ENCODE peak calls at places on chromosomes 4 and X, in six cellular contexts. A is endodermal cell, Q is mesenchymal stem cell, M is sigmoid colon, J is body of pancreas, D is heart right ventricle. H is an unnamed sample.

GRCh38 chr4:155094421-155094820 is 114.0 kb upstream of the NPY2R start:
- DNase-seq in M (no peak), D (no peak), A (no peak), J (no peak), Q (no peak), H (no peak)

GRCh38 chrX:22323541-22323940 is 50.8 kb downstream of the CBLL2 start:
- DNase-seq in D (no peak), M (no peak), A (no peak), J (no peak), Q (peak; percentile 66), H (no peak)

GRCh38 chrX:153635388-153635787 is 11.6 kb upstream of the DUSP9 start:
- DNase-seq in J (no peak), Q (no peak), A (peak; percentile 15), M (peak; percentile 44), D (no peak), H (no peak)

GRCh38 chrX:40952855-40953254 is 132.4 kb upstream of the USP9X start:
- DNase-seq in Q (peak; percentile 30), M (no peak), D (no peak), J (peak; percentile 3), A (no peak), H (no peak)

GRCh38 chrX:155755706-155756337 is 125.3 kb upstream of the VAMP7 start:
- DNase-seq in M (no peak), D (no peak), J (no peak), Q (no peak), A (no peak), H (no peak)

GRCh38 chrX:119726900-119727555 is 31.4 kb upstream of the SOWAHD start:
- DNase-seq in J (peak; percentile 1), Q (peak; percentile 24), D (no peak), M (no peak), A (no peak), H (no peak)

GRCh38 chr4:137635108-137635507 is 102.8 kb upstream of the PCDH18 start:
- DNase-seq in A (no peak), Q (peak; percentile 56), J (no peak), M (no peak), D (no peak), H (no peak)

GRCh38 chr4:139823746-139824145 is 158.1 kb downstream of the MGST2 start:
- DNase-seq in Q (no peak), M (no peak), D (no peak), J (no peak), A (no peak), H (no peak)

GRCh38 chrX:20118065-20118824 is 1.5 kb upstream of the MAP7D2 start:
- DNase-seq in Q (no peak), J (peak; percentile 62), A (no peak), M (no peak), D (no peak), H (no peak)

GRCh38 chrX:7889138-7889537 is 38.1 kb downstream of the PNPLA4 start:
- DNase-seq in A (no peak), Q (no peak), M (no peak), D (no peak), J (no peak), H (no peak)

GRCh38 chr4:169100656-169101055 is 90.6 kb upstream of the CBR4 start:
- DNase-seq in D (no peak), J (no peak), Q (no peak), A (peak; percentile 64), M (no peak), H (no peak)

GRCh38 chr4:169099775-169100180 is 89.7 kb upstream of the CBR4 start:
- DNase-seq in A (no peak), J (peak; percentile 19), M (peak; percentile 66), D (peak; percentile 69), Q (no peak), H (no peak)

GRCh38 chr4:169098054-169098896 is 88.2 kb upstream of the CBR4 start:
- DNase-seq in D (no peak), J (peak; percentile 12), A (peak; percentile 8), Q (no peak), M (no peak), H (no peak)

GRCh38 chr4:169102011-169102410 is 92.0 kb upstream of the CBR4 start:
- DNase-seq in Q (no peak), J (no peak), M (no peak), D (no peak), A (no peak), H (no peak)

DNA sequence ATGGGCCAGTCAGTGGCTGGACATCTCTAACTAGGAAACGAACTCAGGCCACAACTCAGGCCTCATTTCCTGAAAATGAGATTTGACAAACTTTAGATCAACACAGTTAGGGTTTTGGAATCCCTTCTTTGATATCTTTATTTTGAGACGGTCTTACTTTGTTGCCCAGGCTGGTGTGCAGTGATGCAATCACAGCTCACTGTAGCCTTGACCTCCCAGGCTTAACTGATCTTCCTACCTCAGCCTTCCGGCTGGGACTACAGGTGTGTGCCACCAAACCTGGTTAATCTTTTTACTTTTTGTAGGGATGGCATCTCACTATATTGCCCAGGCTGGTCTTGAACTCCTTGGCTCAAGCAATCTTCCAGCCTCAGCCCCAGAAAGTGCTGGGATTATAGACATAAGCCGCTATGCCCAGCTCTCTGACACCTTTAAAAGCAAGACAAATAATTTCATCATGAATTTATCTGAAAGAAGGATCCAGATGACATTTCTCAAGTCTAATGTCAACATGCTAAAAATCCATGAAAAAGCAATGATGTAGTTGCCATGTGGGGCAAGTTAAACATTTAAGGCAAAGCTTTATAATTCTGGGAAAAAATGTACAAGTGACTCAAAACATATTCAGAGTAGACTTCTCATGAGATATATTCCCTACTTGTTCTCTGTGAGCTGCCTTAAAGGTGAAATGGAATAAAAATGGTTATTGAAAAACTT is 89.1 kb upstream of the CBR4 start:
- DNase-seq in A (peak; percentile 11), Q (no peak), J (no peak), D (no peak), M (no peak), H (no peak)
- H3K27ac ChIP-seq in A (no peak overlapping the region), Q (peak overlapping the region; percentile 87), J (peak overlapping the region; percentile 2), D (peak overlapping the region; percentile 53), M (peak overlapping the region; percentile 65), H (no peak overlapping the region)

GRCh38 chr4:168888715-168889215 is 121.3 kb downstream of the CBR4 start:
- DNase-seq in D (no peak), M (no peak), Q (no peak), J (no peak), A (no peak), H (no peak)
- H3K27ac ChIP-seq in D (no peak overlapping the region), M (no peak overlapping the region), Q (no peak overlapping the region), J (no peak overlapping the region), A (no peak overlapping the region), H (no peak overlapping the region)

GRCh38 chr4:99404595-99405287 is 30.4 kb downstream of the ADH7 start:
- DNase-seq in M (no peak), A (no peak), D (no peak), Q (peak; percentile 58), J (no peak), H (no peak)

GRCh38 chr4:99403380-99404194 is 31.6 kb downstream of the ADH7 start:
- DNase-seq in A (no peak), D (no peak), M (no peak), Q (no peak), J (no peak), H (no peak)

GRCh38 chr4:99408346-99408745 is 26.8 kb downstream of the ADH7 start:
- DNase-seq in M (no peak), D (no peak), A (no peak), J (peak; percentile 56), Q (no peak), H (no peak)

GRCh38 chr4:99402765-99403164 is 32.4 kb downstream of the ADH7 start:
- DNase-seq in D (no peak), Q (no peak), J (no peak), A (peak; percentile 49), M (no peak), H (no peak)

DNA sequence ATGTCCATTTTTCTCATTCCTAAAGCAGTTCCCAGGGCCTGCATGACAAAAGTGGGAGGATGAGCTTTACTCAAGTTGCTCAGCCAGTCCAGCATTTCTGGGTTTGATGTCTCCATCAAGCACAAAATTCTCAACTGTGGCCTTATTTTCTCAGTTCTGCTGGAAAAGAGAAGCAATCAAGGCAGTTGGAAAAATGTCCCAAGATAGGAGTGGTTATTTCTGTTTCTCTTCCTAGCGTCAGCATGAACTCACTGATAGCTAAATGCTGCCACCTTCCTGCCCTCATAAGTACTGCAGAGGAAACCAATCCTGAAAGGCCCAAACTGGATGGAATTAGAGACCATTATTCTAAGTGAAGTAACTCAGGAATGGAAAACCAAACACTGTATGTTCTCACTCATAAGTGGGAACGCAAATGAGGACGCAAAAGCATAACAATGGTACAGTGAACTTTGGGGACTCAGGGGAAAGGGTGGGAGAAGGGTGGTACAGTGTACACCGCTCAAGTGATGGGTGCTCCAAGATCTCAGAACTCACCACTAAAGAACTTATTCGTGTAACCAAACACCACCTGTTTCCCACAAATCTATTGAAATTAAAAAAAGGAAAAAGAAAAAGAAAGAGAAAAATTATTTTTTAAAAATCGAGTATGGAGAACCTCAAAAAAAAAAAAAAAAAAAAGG is 29.6 kb downstream of the ADH7 start:
- DNase-seq in J (peak; percentile 82), M (peak; percentile 87), A (peak; percentile 92), Q (peak; percentile 73), D (peak; percentile 73), H (peak; percentile 89)
- H3K27ac ChIP-seq in J (no peak overlapping the region), M (peak overlapping the region; percentile 62), A (no peak overlapping the region), Q (peak overlapping the region; percentile 84), D (peak overlapping the region; percentile 46), H (no peak overlapping the region)

DNA sequence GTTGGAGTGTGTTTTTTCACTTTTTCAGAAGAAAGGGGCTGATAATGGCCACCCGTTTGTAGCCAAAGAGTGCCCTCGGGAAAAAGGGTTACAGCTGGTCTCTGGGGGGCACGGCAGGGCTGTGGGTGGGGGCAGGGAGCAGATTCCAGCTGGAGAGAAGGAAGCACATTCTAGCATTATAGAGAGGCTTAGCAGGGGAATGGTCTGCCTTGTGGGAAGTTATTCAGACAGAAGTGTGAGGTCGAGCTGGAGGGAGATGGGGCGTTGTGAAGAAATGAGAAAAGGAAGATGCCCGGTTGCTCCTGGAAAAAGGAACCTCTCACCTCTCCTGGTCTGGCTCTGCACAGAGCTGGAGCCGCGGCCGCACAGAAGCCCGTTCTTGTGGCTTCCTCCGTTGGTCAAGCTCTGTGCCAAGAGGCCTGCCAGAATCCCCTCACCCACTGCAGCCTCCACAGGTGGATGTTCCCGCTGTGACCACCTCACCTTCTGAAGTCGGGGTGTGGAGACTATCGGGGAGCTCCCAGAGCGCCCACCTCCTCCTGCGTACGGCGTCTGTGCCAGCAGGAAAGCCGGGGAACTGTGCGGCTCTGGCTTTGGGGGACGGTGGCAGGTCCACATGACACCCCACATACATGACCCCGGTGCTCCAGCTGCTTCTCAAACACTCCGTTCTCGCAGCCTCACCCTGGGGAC is 52.4 kb upstream of the HGFAC start:
- DNase-seq in M (peak; percentile 61), Q (no peak), J (no peak), A (no peak), D (no peak), H (no peak)
- H3K27ac ChIP-seq in M (peak overlapping the region; percentile 74), Q (peak overlapping the region; percentile 99), J (peak overlapping the region; percentile 75), A (peak overlapping the region; percentile 49), D (peak overlapping the region; percentile 72), H (peak overlapping the region; percentile 73)

H was measured in Peyer's patch.